ENCODE peak calls at places on chromosomes 11 and 22, in seven cellular contexts. W, L, Z, X, E, K and G are unnamed samples. For H3K4me1, the result is how much of the 10 kb centered on the place peaks cover.

GRCh38 chr11:89498845-89499448 is 7.8 kb upstream of the NOX4 start:
- DNase-seq in W (no peak), X (no peak), Z (no peak), E (no peak), K (no peak), L (no peak), G (no peak)

GRCh38 chr11:75429902-75430691 is 2.9 kb downstream of the KLHL35 start:
- DNase-seq in W (peak), L (peak), Z (peak), X (peak), K (peak), E (peak), G (no peak)

GRCh38 chr11:61890536-61891330 is 612 bp downstream of the FADS3 start:
- DNase-seq in L (peak), E (peak), K (peak), Z (peak), X (peak), W (peak), G (peak)

GRCh38 chr11:94665116-94665659 is 98.0 kb downstream of the PIWIL4 start:
- DNase-seq in K (no peak), Z (peak), L (no peak), E (no peak), W (no peak), X (no peak), G (no peak)

GRCh38 chr11:67389477-67389876 is 2.3 kb upstream of the RAD9A start:
- DNase-seq in E (peak), L (no peak), Z (peak), W (peak), X (no peak), K (peak), G (no peak)

GRCh38 chr11:78801161-78801884 is 226.7 kb upstream of the NARS2 start:
- DNase-seq in X (no peak), Z (no peak), L (no peak), E (no peak), W (peak), K (no peak), G (peak)

GRCh38 chr11:69423611-69424385 is 57.7 kb upstream of the LINC01488 start:
- DNase-seq in K (no peak), L (no peak), W (no peak), E (no peak), Z (no peak), X (no peak), G (no peak)

GRCh38 chr11:69995697-69996096 is 82.4 kb upstream of the ANO1 start:
- DNase-seq in K (no peak), X (no peak), W (no peak), E (no peak), L (no peak), Z (no peak), G (no peak)

GRCh38 chr11:96753997-96754396 is 364.2 kb downstream of the JRKL start:
- DNase-seq in X (no peak), E (no peak), L (no peak), W (no peak), K (no peak), Z (no peak), G (no peak)

GRCh38 chr11:102144357-102145342 is 34.4 kb downstream of the YAP1 start:
- DNase-seq in W (no peak), Z (no peak), X (no peak), E (no peak), L (no peak), K (peak), G (no peak)

GRCh38 chr11:90234977-90235376 is 12.1 kb upstream of the CHORDC1 start:
- DNase-seq in E (no peak), Z (peak), X (no peak), W (no peak), K (no peak), L (no peak), G (no peak)

GRCh38 chr11:118996926-118997626 is 862 bp upstream of the CENATAC start:
- DNase-seq in E (no peak), L (no peak), X (peak), W (no peak), K (peak), Z (no peak), G (no peak)

GRCh38 chr22:30747493-30747892 is 52.8 kb downstream of the OSBP2 start:
- DNase-seq in E (peak), X (no peak), W (no peak), L (no peak), K (no peak), Z (no peak), G (no peak)

GRCh38 chr22:23226497-23226850 is 46.2 kb downstream of the BCR start:
- DNase-seq in L (no peak), Z (no peak), K (no peak), E (no peak), X (no peak), W (no peak), G (no peak)

GRCh38 chr11:87972133-87972532 is 203.1 kb downstream of the RAB38 start:
- DNase-seq in E (no peak), Z (no peak), K (no peak), W (no peak), L (no peak), X (no peak), G (no peak)

GRCh38 chr11:131302831-131303230 is 67.6 kb upstream of the NTM start:
- DNase-seq in E (no peak), L (no peak), Z (no peak), X (no peak), K (no peak), W (no peak), G (no peak)

GRCh38 chr22:48960981-48961655 is 866.6 kb downstream of the BRD1 start:
- DNase-seq in E (no peak), X (no peak), W (no peak), Z (no peak), K (no peak), L (no peak), G (no peak)

GRCh38 chr11:17640493-17641164 is 78.7 kb upstream of the MYOD1 start:
- DNase-seq in L (no peak), K (no peak), Z (no peak), E (no peak), W (no peak), X (no peak), G (no peak)

GRCh38 chr11:103964390-103964789 is 72.0 kb upstream of the DDI1 start:
- DNase-seq in E (no peak), X (no peak), W (no peak), L (no peak), K (no peak), Z (no peak), G (no peak)

GRCh38 chr22:23754220-23754919 is at the start of gene VPREB3:
- DNase-seq in E (no peak), X (no peak), L (no peak), K (no peak), Z (no peak), W (no peak), G (no peak)

GRCh38 chr11:114145166-114145695 is 85.7 kb downstream of the ZBTB16 start:
- DNase-seq in E (no peak), Z (no peak), L (no peak), X (no peak), K (no peak), W (no peak), G (no peak)

GRCh38 chr11:63491614-63492372 is 826 bp upstream of the PLAAT5 start:
- DNase-seq in Z (peak), K (peak), W (no peak), X (peak), L (no peak), E (no peak), G (no peak)

GRCh38 chr11:116931206-116931953 is 94.0 kb upstream of the APOA1 start:
- DNase-seq in X (peak), L (no peak), E (no peak), K (no peak), Z (no peak), W (no peak), G (peak)

GRCh38 chr11:7570938-7571337 is 57.1 kb downstream of the PPFIBP2 start:
- DNase-seq in W (no peak), K (no peak), L (no peak), X (no peak), Z (no peak), E (no peak), G (no peak)

GRCh38 chr11:7573193-7573557 is 59.4 kb downstream of the PPFIBP2 start:
- DNase-seq in X (no peak), Z (no peak), W (no peak), L (no peak), E (no peak), K (no peak), G (no peak)

GRCh38 chr11:7572001-7572712 is 58.4 kb downstream of the PPFIBP2 start:
- DNase-seq in W (no peak), E (no peak), Z (peak), K (no peak), L (no peak), X (no peak), G (no peak)

GRCh38 chr11:7571640-7572000 is 57.8 kb downstream of the PPFIBP2 start:
- DNase-seq in W (peak), K (peak), X (no peak), E (peak), L (no peak), Z (peak), G (no peak)

GRCh38 chr11:7569044-7569443 is 55.2 kb downstream of the PPFIBP2 start:
- DNase-seq in Z (no peak), E (no peak), W (no peak), K (no peak), L (no peak), X (no peak), G (no peak)
- H3K4me1 ChIP-seq in Z (under half), E (under half), W (under half), K (under half), L (under half), X (under half), G (under half)

GRCh38 chr11:110468095-110468494 is 38.3 kb downstream of the FDX1 start:
- DNase-seq in W (no peak), Z (no peak), E (no peak), X (no peak), L (no peak), K (no peak), G (no peak)
- H3K4me1 ChIP-seq in W (under half), Z (under half), E (under half), X (under half), L (under half), K (under half), G (under half)

DNA sequence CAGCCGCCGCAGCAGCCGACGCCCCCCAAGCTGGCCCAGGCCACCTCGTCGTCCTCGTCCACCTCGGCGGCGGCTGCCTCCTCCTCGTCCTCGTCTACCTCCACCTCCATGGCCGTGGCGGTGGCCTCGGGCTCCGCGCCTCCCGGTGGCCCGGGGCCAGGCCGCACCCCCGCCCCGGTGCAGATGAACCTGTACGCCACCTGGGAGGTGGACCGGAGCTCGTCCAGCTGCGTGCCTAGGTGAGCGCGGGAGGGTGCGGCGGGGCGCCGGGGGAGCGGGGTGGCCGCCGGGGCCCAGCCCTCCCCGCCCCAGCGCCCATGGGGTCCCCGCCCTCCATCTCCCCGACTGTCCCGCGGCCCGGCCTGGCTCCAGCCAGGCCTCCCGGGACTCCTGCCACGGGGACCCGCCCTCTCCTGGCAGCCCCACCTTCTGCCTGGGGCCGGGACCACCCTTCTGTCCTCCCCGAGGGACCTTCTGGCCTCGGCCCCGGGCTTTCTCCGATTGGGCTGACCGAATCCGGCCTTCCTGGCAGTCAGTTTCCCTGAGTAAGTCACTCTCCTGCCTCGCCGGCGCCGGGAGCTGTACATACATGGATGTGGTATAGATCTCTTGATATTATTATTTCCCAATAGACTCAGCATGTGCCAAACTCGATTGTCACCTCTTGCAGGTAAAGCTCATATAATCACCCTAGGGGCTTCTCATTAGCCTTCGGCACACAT is 693 bp downstream of the PACS1 start:
- DNase-seq in L (no peak), Z (no peak), K (peak), W (peak), E (peak), X (peak), G (peak)
- H3K4me1 ChIP-seq in L (half or more), Z (under half), K (under half), W (under half), E (under half), X (under half), G (under half)

GRCh38 chr11:20041499-20041898 is 118.8 kb downstream of the DBX1 start:
- DNase-seq in E (no peak), L (no peak), W (no peak), K (no peak), Z (no peak), X (no peak), G (no peak)

GRCh38 chr11:20037358-20037757 is 122.9 kb downstream of the DBX1 start:
- DNase-seq in E (no peak), K (no peak), X (no peak), Z (no peak), L (no peak), W (no peak), G (no peak)

GRCh38 chr11:20038364-20038893 is 121.8 kb downstream of the DBX1 start:
- DNase-seq in K (no peak), Z (no peak), E (no peak), L (no peak), X (no peak), W (no peak), G (no peak)

GRCh38 chr11:20036625-20037335 is 123.5 kb downstream of the DBX1 start:
- DNase-seq in X (no peak), E (no peak), W (no peak), Z (no peak), L (no peak), K (no peak), G (no peak)

DNA sequence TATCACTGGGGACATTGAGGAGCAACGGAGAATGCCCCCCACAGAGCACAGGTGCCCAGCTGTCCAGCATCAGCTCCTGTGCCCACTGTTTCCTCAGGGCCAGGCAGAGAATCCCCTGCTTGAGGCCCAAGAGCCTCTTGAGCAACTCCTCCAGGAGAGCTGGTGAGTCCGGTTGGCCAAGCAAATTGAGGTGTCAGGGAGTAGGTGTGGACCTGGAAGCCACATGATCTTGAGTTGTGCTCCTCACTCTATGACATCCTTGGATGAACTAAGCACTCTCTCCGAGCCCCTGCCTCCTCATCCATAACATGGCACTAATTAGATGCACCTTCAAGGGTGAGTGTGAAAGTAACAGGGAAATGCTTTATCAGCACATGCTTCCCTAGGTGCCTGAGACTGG is 121.3 kb downstream of the DBX1 start:
- DNase-seq in X (no peak), K (no peak), L (no peak), E (no peak), W (no peak), Z (no peak), G (no peak)
- H3K4me1 ChIP-seq in X (under half), K (under half), L (under half), E (under half), W (under half), Z (half or more), G (under half)

DNA sequence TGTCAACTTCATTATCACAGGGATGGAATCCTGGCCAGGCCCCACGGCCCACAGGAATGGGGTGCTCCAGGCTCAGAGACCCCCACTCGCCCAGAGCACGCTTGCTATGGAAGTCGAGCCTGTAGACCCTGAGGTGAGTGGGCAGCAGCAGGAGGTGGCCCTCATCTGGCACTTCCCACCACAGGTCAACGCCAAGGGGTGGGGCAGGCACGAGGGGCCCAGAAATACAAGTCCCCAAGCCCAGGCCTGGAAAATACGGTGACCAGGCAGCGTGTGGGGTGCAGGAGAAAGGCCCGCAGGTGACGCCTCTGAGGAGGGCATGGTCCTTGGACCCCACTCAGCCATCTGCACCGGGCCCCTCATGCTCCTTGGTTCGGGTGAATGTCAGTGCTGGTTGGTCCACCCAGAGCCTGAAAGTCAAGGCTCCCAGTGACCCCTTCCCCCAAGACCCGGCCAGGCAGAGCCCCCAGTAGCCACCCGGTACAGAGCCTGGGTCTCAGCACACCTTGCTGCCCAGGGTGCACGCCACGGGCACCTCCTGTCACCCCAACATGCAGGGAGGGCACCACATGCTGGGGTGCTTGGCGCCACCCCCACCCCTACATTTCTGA is 2.4 kb downstream of the MOB2 start:
- DNase-seq in E (peak), X (no peak), K (no peak), L (no peak), W (peak), Z (no peak), G (peak)
- H3K4me1 ChIP-seq in E (under half), X (under half), K (under half), L (under half), W (under half), Z (under half), G (half or more)

GRCh38 chr22:46106279-46107022 is 43.9 kb upstream of the PPARA start:
- DNase-seq in K (no peak), W (peak), E (no peak), Z (no peak), X (no peak), L (no peak), G (no peak)

GRCh38 chr22:46103664-46104063 is 46.7 kb upstream of the PPARA start:
- DNase-seq in W (no peak), X (no peak), L (no peak), Z (no peak), K (no peak), E (no peak), G (no peak)

GRCh38 chr22:46105494-46106278 is 44.6 kb upstream of the PPARA start:
- DNase-seq in W (no peak), K (no peak), X (no peak), Z (peak), E (peak), L (no peak), G (no peak)

GRCh38 chr22:46104170-46104880 is 46.0 kb upstream of the PPARA start:
- DNase-seq in Z (no peak), W (peak), X (no peak), K (no peak), E (no peak), L (no peak), G (no peak)

GRCh38 chr22:46104881-46105493 is 45.3 kb upstream of the PPARA start:
- DNase-seq in X (no peak), W (no peak), E (no peak), L (no peak), Z (no peak), K (no peak), G (no peak)
- H3K4me1 ChIP-seq in X (under half), W (half or more), E (under half), L (under half), Z (half or more), K (under half), G (half or more)

DNA sequence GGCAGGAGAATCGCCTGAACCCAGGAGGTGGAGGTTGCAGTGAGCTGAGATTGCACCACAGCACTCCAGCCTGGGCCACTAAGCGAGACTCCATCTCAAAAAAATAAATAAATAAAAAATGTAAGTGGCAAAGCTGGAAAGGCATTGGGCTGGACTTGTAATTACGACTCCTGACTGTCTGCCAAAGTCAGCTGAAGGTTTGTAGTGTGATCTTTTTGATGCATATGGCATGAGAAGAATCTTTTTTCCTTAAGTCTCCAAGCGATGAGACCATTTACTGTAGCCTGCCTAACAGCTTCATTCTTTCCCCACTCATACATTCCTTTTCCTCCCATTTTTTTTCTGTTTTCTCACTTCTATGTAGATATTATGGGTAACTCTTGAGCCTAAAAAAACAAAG is 24.8 kb downstream of the CTNND1 start:
- DNase-seq in L (no peak), E (no peak), Z (no peak), K (no peak), X (no peak), W (no peak), G (no peak)
- H3K4me1 ChIP-seq in L (under half), E (half or more), Z (half or more), K (under half), X (under half), W (under half), G (half or more)